ENCODE peak calls at places on chromosome 11, in nine cellular contexts. E, G, U, Y, R, D, A, M and P are unnamed samples.

GRCh38 chr11:133302056-133302455 is 230.2 kb downstream of the OPCML start:
- DNase-seq in A (no peak), U (no peak), G (no peak), Y (no peak), D (no peak), R (no peak), M (no peak), E (no peak), P (no peak)

GRCh38 chr11:80455818-80456217 is 1015.0 kb upstream of the TENM4 start:
- DNase-seq in G (no peak), D (no peak), A (no peak), E (no peak), R (no peak), M (no peak), U (no peak), Y (no peak), P (no peak)

GRCh38 chr11:1553808-1554594 is 18.1 kb downstream of the DUSP8 start:
- DNase-seq in U (no peak), M (peak; percentile 80), Y (no peak), G (no peak), R (peak; percentile 62), D (no peak), E (no peak), A (no peak), P (no peak)

GRCh38 chr11:45146072-45147016 is at the start of gene PRDM11:
- DNase-seq in R (peak; percentile 48), D (no peak), Y (no peak), E (peak; percentile 96), A (peak; percentile 83), M (peak; percentile 64), G (peak; percentile 60), U (peak; percentile 58), P (peak; percentile 74)

GRCh38 chr11:64850979-64851567 is 6.6 kb upstream of the CDC42BPG start:
- DNase-seq in M (no peak), Y (no peak), A (no peak), G (no peak), R (no peak), U (no peak), D (no peak), E (no peak), P (no peak)

GRCh38 chr11:45653277-45653676 is 12.1 kb downstream of the CHST1 start:
- DNase-seq in E (no peak), Y (no peak), G (no peak), D (no peak), M (no peak), R (no peak), A (no peak), U (no peak), P (no peak)

GRCh38 chr11:120017582-120017981 is 120.3 kb downstream of the TRIM29 start:
- DNase-seq in Y (no peak), U (no peak), M (no peak), E (no peak), G (no peak), D (no peak), A (no peak), R (no peak), P (no peak)

GRCh38 chr11:27456140-27456801 is 16.3 kb downstream of the LGR4 start:
- DNase-seq in D (no peak), G (no peak), A (no peak), R (no peak), E (peak; percentile 49), Y (no peak), U (peak; percentile 33), M (no peak), P (no peak)

GRCh38 chr11:65446446-65447277 is 24.1 kb downstream of the NEAT1 start:
- DNase-seq in M (no peak), A (no peak), G (no peak), U (no peak), Y (no peak), D (no peak), E (peak; percentile 63), R (no peak), P (peak; percentile 56)

GRCh38 chr11:36600155-36600554 is 2.1 kb upstream of the RAG2 start:
- DNase-seq in A (no peak), R (no peak), Y (no peak), G (no peak), M (no peak), U (no peak), E (no peak), D (no peak), P (no peak)

GRCh38 chr11:1109918-1110705 is 35.4 kb downstream of the MUC2 start:
- DNase-seq in D (no peak), R (no peak), A (no peak), G (no peak), U (no peak), E (no peak), M (no peak), Y (no peak), P (no peak)

GRCh38 chr11:127288926-127289325 is 288.4 kb upstream of the KIRREL3 start:
- DNase-seq in D (no peak), G (no peak), R (no peak), U (no peak), E (no peak), M (no peak), A (no peak), Y (no peak), P (no peak)

GRCh38 chr11:68968306-68969255 is 12.2 kb downstream of the MRGPRD start:
- DNase-seq in G (no peak), A (no peak), Y (no peak), M (no peak), D (no peak), E (no peak), U (no peak), R (no peak), P (no peak)

GRCh38 chr11:118621898-118622375 is 14.5 kb downstream of the PHLDB1 start:
- DNase-seq in A (no peak), D (no peak), R (no peak), G (no peak), M (no peak), Y (no peak), E (no peak), U (no peak), P (no peak)

GRCh38 chr11:60334005-60334620 is 7.1 kb downstream of the MS4A6E start:
- DNase-seq in D (no peak), G (peak; percentile 61), E (peak; percentile 48), R (peak; percentile 74), Y (no peak), U (peak; percentile 67), A (peak; percentile 71), M (peak; percentile 29), P (no peak)

GRCh38 chr11:44632466-44633123 is 67.1 kb downstream of the CD82 start:
- DNase-seq in D (no peak), U (peak; percentile 18), Y (no peak), E (peak; percentile 32), M (no peak), A (peak; percentile 49), R (peak; percentile 38), G (peak; percentile 53), P (no peak)

GRCh38 chr11:27471067-27471587 is 1.5 kb downstream of the LGR4 start:
- DNase-seq in E (peak; percentile 48), U (no peak), G (peak; percentile 41), Y (no peak), R (no peak), A (no peak), D (no peak), M (no peak), P (no peak)

GRCh38 chr11:124717786-124718634 is 21.7 kb upstream of the NRGN start:
- DNase-seq in M (no peak), R (no peak), U (no peak), E (peak; percentile 82), Y (no peak), A (peak; percentile 45), D (no peak), G (peak; percentile 27), P (peak; percentile 6)

GRCh38 chr11:118911113-118911879 is 14.4 kb downstream of the BCL9L start:
- DNase-seq in U (no peak), G (no peak), M (no peak), D (no peak), E (peak; percentile 64), R (peak; percentile 77), A (no peak), Y (no peak), P (no peak)

GRCh38 chr11:13487661-13488030 is 8.2 kb downstream of the PTH start:
- DNase-seq in E (no peak), M (peak; percentile 66), A (peak; percentile 33), Y (no peak), R (no peak), G (no peak), D (no peak), U (peak; percentile 40), P (no peak)

GRCh38 chr11:59754494-59754858 is 700 bp upstream of the STX3 start:
- DNase-seq in R (no peak), U (no peak), M (peak; percentile 32), Y (no peak), E (peak; percentile 45), D (no peak), A (peak; percentile 46), G (peak; percentile 42), P (no peak)

GRCh38 chr11:122863704-122864326 is 18.7 kb upstream of the JHY start:
- DNase-seq in A (peak; percentile 39), D (no peak), G (peak; percentile 53), Y (no peak), E (peak; percentile 63), M (peak; percentile 54), R (peak; percentile 36), U (peak; percentile 59), P (no peak)

GRCh38 chr11:44189986-44190882 is 94.8 kb downstream of the EXT2 start:
- DNase-seq in M (no peak), U (no peak), G (no peak), R (no peak), A (no peak), D (no peak), Y (no peak), E (no peak), P (no peak)

GRCh38 chr11:134146598-134146997 is 77.2 kb downstream of the NCAPD3 start:
- DNase-seq in A (no peak), G (no peak), D (no peak), E (no peak), M (no peak), Y (no peak), R (no peak), U (no peak), P (no peak)

GRCh38 chr11:74442601-74443000 is 24.7 kb downstream of the KCNE3 start:
- DNase-seq in G (no peak), R (no peak), D (no peak), M (no peak), Y (no peak), A (no peak), E (peak; percentile 53), U (no peak), P (no peak)

GRCh38 chr11:44319170-44319551 is 9.2 kb upstream of the ALX4 start:
- DNase-seq in R (no peak), G (no peak), A (no peak), M (no peak), Y (no peak), U (no peak), D (no peak), E (no peak), P (no peak)

GRCh38 chr11:133243832-133244231 is 288.5 kb downstream of the OPCML start:
- DNase-seq in M (no peak), U (no peak), R (no peak), G (no peak), A (no peak), E (no peak), D (no peak), Y (no peak), P (no peak)

GRCh38 chr11:76742912-76743311 is 40.2 kb upstream of the TSKU start:
- DNase-seq in M (no peak), D (no peak), R (no peak), E (no peak), U (no peak), Y (no peak), A (no peak), G (no peak), P (no peak)

GRCh38 chr11:70364198-70364597 is 34.1 kb upstream of the CTTN start:
- DNase-seq in U (no peak), Y (no peak), M (no peak), R (no peak), G (no peak), D (no peak), E (peak; percentile 46), A (no peak), P (no peak)

GRCh38 chr11:101617735-101618332 is 34.0 kb upstream of the TRPC6 start:
- DNase-seq in A (no peak), M (no peak), D (no peak), E (peak; percentile 11), U (no peak), R (no peak), G (no peak), Y (no peak), P (no peak)

GRCh38 chr11:102868359-102868758 is 6.4 kb downstream of the MMP12 start:
- DNase-seq in A (no peak), Y (no peak), U (peak; percentile 3), D (no peak), M (no peak), E (no peak), R (no peak), G (no peak), P (no peak)